ENCODE peak calls at places on chromosomes 13 and 19, in eight cellular contexts. Q is fibroblast of pulmonary artery, N is brain microvascular endothelial cell, T is H7, J is NB4, S is lower leg skin, O is esophagus squamous epithelium, H is astrocyte. K is an unnamed sample.

GRCh38 chr19:13040232-13040915 is 45.1 kb downstream of the NFIX start:
- DNase-seq in O (no peak), Q (no peak), N (no peak), J (no peak), H (no peak), T (no peak), S (no peak), K (no peak)

GRCh38 chr19:10625003-10625761 is at the start of gene SLC44A2:
- DNase-seq in T (peak), S (peak), H (peak), Q (peak), N (peak), J (no peak), O (no peak), K (no peak)

GRCh38 chr13:113837554-113838355 is 26.1 kb downstream of the GAS6 start:
- DNase-seq in O (peak), Q (peak), J (peak), S (peak), N (peak), T (no peak), H (peak), K (no peak)

GRCh38 chr19:15508035-15508710 is at the start of gene CYP4F22:
- DNase-seq in S (no peak), N (no peak), H (no peak), T (peak), J (no peak), Q (no peak), O (no peak), K (no peak)

GRCh38 chr19:10018219-10018618 is 4.9 kb downstream of the RDH8 start:
- DNase-seq in T (no peak), O (no peak), N (no peak), J (no peak), Q (no peak), H (peak), S (no peak), K (no peak)

GRCh38 chr19:27742041-27742440 is 1470.9 kb downstream of the UQCRFS1 start:
- DNase-seq in S (no peak), H (peak), Q (no peak), O (no peak), J (no peak), T (no peak), N (no peak), K (no peak)

GRCh38 chr19:15072930-15073647 is 8.9 kb upstream of the OR1I1 start:
- DNase-seq in S (no peak), J (no peak), O (no peak), N (no peak), H (no peak), Q (no peak), T (peak), K (no peak)

GRCh38 chr19:39164289-39164688 is 32.5 kb upstream of the NCCRP1 start:
- DNase-seq in N (no peak), O (no peak), S (no peak), T (no peak), H (no peak), J (no peak), Q (no peak), K (no peak)

GRCh38 chr13:20157387-20157786 is 3.5 kb downstream of the GJA3 start:
- DNase-seq in H (no peak), N (no peak), J (peak), O (no peak), Q (no peak), S (no peak), T (no peak), K (no peak)

GRCh38 chr19:31289976-31290375 is 59.3 kb downstream of the TSHZ3 start:
- DNase-seq in S (no peak), J (no peak), N (no peak), O (no peak), H (no peak), Q (no peak), T (no peak), K (no peak)

DNA sequence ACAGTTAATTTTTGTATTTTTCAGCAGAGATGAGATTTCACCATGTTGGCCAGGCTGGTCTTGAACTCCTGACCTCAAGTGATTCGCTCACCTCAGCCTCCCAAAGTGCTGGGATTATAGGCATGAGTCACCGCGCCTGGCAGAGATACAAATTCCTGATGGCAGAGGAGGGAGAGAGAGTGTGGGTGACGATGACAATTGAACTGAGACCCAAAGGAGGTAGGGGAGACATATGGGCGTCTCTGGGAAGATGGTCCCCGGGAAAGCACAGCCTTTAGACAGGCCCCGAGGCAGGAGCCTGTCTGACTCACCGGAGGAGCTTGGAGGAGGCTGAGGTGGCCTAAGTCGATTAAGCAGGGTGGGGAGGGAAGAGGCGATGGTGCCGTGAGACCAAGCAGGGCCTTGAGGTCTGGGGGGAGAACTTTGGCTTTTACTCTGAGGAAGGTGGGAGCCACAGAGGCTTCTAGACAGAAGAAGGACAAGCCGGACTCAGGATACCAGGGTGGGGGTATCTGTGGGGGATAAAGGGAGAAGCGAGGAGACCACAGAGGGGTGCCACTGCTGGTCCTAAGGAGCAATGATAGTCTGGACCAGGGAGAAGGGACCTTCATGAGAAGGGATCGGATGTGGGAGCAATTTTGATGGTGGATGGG is 38.2 kb downstream of the ARRDC2 start:
- DNase-seq in J (peak), T (no peak), O (no peak), Q (peak), H (peak), S (no peak), N (peak), K (no peak)
- H3K4me3 ChIP-seq in J (no peak), T (no peak), O (no peak), Q (no peak), H (no peak), S (no peak), N (no peak), K (no peak)

GRCh38 chr19:4061178-4061682 is 5.5 kb downstream of the ZBTB7A start:
- DNase-seq in Q (no peak), T (peak), O (no peak), H (no peak), J (no peak), S (peak), N (no peak), K (no peak)

GRCh38 chr19:4064073-4064550 is 2.6 kb downstream of the ZBTB7A start:
- DNase-seq in Q (peak), T (peak), J (no peak), O (no peak), S (no peak), H (no peak), N (peak), K (no peak)

GRCh38 chr19:4063369-4064072 is 3.2 kb downstream of the ZBTB7A start:
- DNase-seq in H (no peak), N (no peak), J (no peak), Q (no peak), O (no peak), S (peak), T (peak), K (no peak)

GRCh38 chr19:4061683-4062575 is 4.8 kb downstream of the ZBTB7A start:
- DNase-seq in J (no peak), Q (no peak), N (no peak), H (no peak), T (peak), O (no peak), S (peak), K (no peak)

DNA sequence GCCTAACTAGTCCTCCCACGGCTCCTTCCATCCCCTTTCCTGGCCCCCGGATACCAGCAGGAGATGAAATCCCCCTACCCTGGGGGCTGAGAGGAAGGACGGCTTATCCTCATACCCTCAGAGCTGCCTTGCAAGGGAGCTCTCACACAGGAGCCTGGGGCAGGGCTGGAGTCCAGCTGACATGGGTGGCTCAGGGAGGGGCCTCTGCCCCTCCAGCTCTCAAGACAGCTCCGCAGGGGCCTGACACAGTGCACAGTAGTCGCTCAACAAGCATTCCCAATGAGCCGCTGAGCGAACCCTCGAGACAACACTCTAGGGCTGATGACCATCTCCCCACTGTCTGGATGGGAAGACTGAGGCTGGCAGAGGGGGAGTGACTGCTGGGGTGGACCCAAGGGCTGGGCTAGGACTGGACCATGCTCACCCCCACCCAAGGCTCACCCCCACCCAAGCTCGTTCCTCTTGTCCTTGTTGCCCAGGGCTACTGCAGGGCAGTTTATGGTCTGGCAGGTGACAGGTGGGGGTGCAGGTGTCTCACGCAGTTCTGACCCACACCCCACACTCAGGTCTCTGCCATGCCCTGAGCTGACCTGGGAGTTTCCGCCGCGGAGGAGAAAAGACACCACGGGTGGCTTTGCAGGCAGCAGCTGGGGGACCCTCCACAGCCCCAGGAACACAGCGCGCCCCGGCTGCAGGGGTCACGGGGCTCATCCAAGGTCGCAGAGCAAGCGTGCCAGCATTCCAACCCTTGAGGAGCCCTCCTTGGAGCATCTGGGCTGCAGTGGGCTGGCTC is 3.9 kb downstream of the ZBTB7A start:
- DNase-seq in O (no peak), N (no peak), H (no peak), Q (no peak), S (peak), T (peak), J (no peak), K (no peak)
- H3K4me3 ChIP-seq in O (peak), N (no peak), H (peak), Q (peak), S (no peak), T (no peak), J (no peak), K (no peak)

GRCh38 chr13:79675931-79676658 is 195.1 kb downstream of the NDFIP2 start:
- DNase-seq in O (no peak), J (no peak), N (no peak), T (no peak), H (no peak), Q (no peak), S (no peak), K (no peak)
- H3K4me3 ChIP-seq in O (no peak), J (no peak), N (no peak), T (no peak), H (no peak), Q (no peak), S (no peak), K (no peak)

GRCh38 chr19:35093941-35094647 is 21.5 kb upstream of the FXYD3 start:
- DNase-seq in Q (no peak), T (no peak), H (no peak), S (no peak), J (no peak), O (no peak), N (no peak), K (no peak)
- H3K4me3 ChIP-seq in Q (no peak), T (no peak), H (no peak), S (no peak), J (no peak), O (no peak), N (no peak), K (no peak)

GRCh38 chr19:3099347-3100145 is 5.4 kb downstream of the GNA11 start:
- DNase-seq in O (no peak), H (no peak), T (no peak), Q (no peak), N (no peak), S (no peak), J (no peak), K (no peak)
- H3K4me3 ChIP-seq in O (peak), H (no peak), T (no peak), Q (no peak), N (no peak), S (no peak), J (no peak), K (no peak)

DNA sequence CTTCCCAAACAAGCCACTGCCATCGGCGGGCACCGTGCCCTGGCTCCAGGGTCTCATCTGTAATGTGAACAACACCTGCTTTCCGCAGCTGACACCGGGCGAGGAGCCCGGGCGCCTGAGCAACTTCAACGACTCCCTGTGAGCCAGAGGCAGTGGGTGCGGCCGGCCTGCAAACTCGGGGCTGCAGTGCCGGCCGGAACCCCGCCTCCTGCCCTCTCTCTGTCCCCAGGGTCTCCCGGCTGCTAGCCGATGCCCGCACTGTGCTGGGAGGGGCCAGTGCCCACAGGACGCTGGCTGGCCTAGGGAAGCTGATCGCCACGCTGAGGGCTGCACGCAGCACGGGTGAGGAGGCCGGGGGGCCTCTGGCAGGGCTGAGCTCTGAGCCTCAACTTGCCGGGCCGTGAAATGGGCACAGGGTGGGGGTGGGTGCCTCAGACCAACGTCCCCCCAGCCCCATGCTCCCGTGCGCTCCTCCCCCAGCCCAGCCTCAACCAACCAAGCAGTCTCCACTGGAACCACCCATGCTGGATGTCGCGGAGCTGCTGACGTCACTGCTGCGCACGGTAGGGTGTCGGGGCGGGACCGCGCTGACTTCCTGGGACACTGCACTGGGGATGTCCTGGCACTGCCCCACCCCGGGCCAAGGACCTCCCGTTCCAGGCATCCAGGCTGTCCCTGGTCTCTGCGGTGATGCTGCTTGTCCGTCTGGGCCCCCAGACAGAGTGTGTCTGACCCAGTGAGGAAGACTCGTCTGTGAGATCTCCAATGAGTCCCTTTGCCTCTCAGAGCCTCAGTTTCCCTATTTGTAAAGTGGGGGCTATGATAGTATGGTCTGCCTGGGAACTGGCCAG is 2.2 kb downstream of the ABCA7 start:
- DNase-seq in O (no peak), T (no peak), N (no peak), Q (no peak), H (no peak), S (peak), J (no peak), K (no peak)
- H3K4me3 ChIP-seq in O (peak), T (no peak), N (no peak), Q (no peak), H (no peak), S (no peak), J (no peak), K (no peak)

DNA sequence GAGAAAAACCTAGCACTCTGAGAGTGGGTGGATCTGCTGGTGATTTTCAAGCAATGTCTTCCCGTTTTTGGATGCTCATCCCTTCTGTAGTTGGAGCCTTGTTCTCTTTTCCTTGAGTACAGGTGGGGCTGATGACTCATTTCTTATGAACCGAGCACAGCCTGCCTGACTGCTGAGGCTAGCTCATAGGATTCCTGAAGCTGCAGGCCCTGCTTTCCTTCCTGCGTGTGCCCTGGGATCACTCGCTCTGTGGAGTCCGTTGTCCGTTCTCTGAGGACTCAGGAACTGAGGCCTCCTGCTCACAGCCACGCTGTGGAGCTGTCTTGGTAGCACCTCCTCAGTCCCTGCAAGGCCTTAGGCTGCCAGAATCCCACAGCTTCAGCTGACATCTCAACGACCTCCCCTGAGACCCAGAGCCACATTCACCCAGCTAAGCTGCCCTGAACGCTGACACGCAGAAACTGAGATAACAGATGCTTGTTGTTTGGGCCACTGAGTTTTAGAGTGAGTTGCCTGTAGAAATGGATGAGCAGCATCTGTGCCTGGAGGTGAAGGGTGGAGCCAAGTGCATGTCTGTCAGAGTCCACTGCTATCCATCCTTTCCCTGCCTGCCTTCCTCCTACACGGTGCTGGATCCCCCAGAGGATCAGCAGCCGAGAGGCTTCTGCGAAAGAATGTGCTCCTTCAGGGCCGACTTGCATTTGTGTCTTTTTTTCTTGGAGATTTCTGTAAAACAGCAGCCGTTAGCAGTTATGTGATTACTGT is 73.0 kb downstream of the ARHGEF7 start:
- DNase-seq in O (no peak), Q (no peak), T (no peak), H (peak), N (no peak), S (no peak), J (peak), K (no peak)
- H3K4me3 ChIP-seq in O (no peak), Q (no peak), T (no peak), H (no peak), N (no peak), S (no peak), J (no peak), K (peak)

GRCh38 chr13:29756506-29756905 is 93.9 kb downstream of the UBL3 start:
- DNase-seq in H (no peak), J (no peak), O (no peak), N (peak), T (no peak), Q (peak), S (no peak), K (no peak)

GRCh38 chr13:29760561-29760960 is 89.9 kb downstream of the UBL3 start:
- DNase-seq in J (no peak), H (peak), Q (no peak), S (no peak), N (no peak), O (no peak), T (no peak), K (no peak)

GRCh38 chr13:29761815-29762214 is 88.6 kb downstream of the UBL3 start:
- DNase-seq in S (no peak), J (no peak), T (no peak), H (no peak), N (no peak), Q (no peak), O (no peak), K (no peak)

GRCh38 chr13:29761160-29761559 is 89.3 kb downstream of the UBL3 start:
- DNase-seq in H (no peak), J (no peak), Q (no peak), O (no peak), N (no peak), S (no peak), T (no peak), K (no peak)

DNA sequence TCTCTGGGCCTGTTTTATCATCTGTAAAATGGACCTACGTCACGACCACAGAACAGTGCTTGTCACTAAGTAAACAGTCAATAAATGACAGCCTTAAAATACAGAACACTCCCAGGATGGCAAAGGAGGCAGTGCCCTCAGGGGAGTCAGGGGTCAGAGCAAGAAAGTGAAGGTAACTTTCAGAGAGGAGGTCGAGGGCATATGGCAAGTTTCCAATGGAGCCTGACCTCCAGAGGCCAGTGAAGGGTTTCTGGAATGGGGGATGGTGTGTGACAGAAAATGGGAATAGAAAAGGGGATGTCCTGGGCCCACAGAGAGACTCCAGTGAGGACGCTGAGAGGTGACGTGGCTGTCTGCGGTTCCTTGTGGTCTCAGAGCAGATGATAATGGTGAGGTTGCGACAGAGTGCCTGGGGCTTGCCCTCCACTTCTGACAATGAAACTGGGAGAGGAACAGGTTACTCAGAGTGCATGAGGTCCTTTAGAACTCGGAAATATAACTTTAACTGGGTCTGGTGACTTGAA is 91.8 kb downstream of the UBL3 start:
- DNase-seq in S (no peak), O (no peak), N (peak), Q (no peak), H (no peak), T (no peak), J (peak), K (peak)
- H3K4me3 ChIP-seq in S (no peak), O (no peak), N (no peak), Q (no peak), H (no peak), T (no peak), J (no peak), K (no peak)

GRCh38 chr19:50693064-50693975 is 26.3 kb downstream of the SHANK1 start:
- DNase-seq in J (no peak), S (no peak), Q (no peak), N (no peak), T (peak), O (no peak), H (no peak), K (no peak)

GRCh38 chr19:50695251-50696064 is 24.1 kb downstream of the SHANK1 start:
- DNase-seq in N (no peak), J (peak), Q (peak), T (peak), O (no peak), S (no peak), H (no peak), K (no peak)

GRCh38 chr19:50697414-50698124 is 22.0 kb downstream of the SHANK1 start:
- DNase-seq in Q (no peak), J (no peak), S (no peak), H (no peak), O (no peak), T (no peak), N (no peak), K (no peak)

GRCh38 chr19:50696065-50696425 is 23.6 kb downstream of the SHANK1 start:
- DNase-seq in N (no peak), T (no peak), H (no peak), Q (no peak), O (no peak), J (no peak), S (no peak), K (no peak)

DNA sequence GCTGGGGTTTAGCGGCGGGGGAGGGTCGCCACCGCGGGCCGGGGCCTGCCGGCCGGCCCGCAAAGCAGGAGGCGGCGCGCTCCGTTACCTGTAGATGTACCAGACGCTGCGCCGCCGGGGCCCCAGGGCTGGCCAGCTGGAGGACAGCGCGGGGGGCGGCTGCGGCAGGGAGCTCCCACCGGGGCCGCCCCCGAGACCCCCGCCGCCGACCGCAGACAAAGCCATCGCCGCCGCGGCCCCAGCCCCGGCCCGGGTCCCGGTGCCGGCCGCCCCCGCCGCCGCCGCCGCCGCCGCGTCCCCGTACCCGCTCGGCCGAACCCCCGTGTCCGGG is 24.8 kb downstream of the SHANK1 start:
- DNase-seq in N (no peak), J (no peak), S (no peak), O (no peak), H (no peak), T (no peak), Q (no peak), K (no peak)
- H3K4me3 ChIP-seq in N (no peak), J (no peak), S (no peak), O (no peak), H (no peak), T (no peak), Q (no peak), K (no peak)